ENCODE peak calls at places on chromosomes 11 and 22, in six cellular contexts. P, A, C, K, B and R are unnamed samples.

GRCh38 chr22:29726512-29727247 is 6.9 kb downstream of the CABP7 start:
- DNase-seq in B (peak; percentile 26), K (no peak), P (no peak), A (no peak), C (peak; percentile 7), R (no peak)

GRCh38 chr11:68831124-68831523 is 10.6 kb downstream of the CPT1A start:
- DNase-seq in A (peak; percentile 71), K (no peak), B (no peak), P (no peak), C (no peak), R (no peak)

GRCh38 chr11:101279728-101280127 is 150.1 kb upstream of the PGR start:
- DNase-seq in K (no peak), P (no peak), A (no peak), C (no peak), B (no peak), R (no peak)

GRCh38 chr22:19610518-19611253 is 86.5 kb upstream of the CLDN5 start:
- DNase-seq in P (no peak), B (no peak), C (no peak), A (no peak), K (peak; percentile 48), R (no peak)

GRCh38 chr22:44452531-44453420 is 45.3 kb downstream of the RTL6 start:
- DNase-seq in C (no peak), K (no peak), A (no peak), P (no peak), B (no peak), R (no peak)

GRCh38 chr11:2582958-2583604 is 116.7 kb downstream of the KCNQ1OT1 start:
- DNase-seq in K (no peak), B (peak; percentile 0), C (no peak), A (no peak), P (no peak), R (no peak)

GRCh38 chr22:43094085-43094484 is 4.9 kb upstream of the TTLL1 start:
- DNase-seq in C (no peak), A (no peak), B (peak; percentile 61), P (no peak), K (no peak), R (no peak)

GRCh38 chr22:46030241-46030880 is 53.4 kb upstream of the WNT7B start:
- DNase-seq in P (no peak), A (no peak), C (no peak), K (no peak), B (no peak), R (no peak)

GRCh38 chr11:84384637-84385227 is 1098.6 kb upstream of the CCDC90B start:
- DNase-seq in A (peak; percentile 13), C (peak; percentile 45), B (peak; percentile 6), K (peak; percentile 23), P (peak; percentile 29), R (peak; percentile 6)

GRCh38 chr11:95919514-95919913 is 4.4 kb downstream of the MTMR2 start:
- DNase-seq in C (no peak), K (no peak), P (no peak), A (no peak), B (no peak), R (no peak)

GRCh38 chr11:133906746-133907145 is 50.0 kb downstream of the IGSF9B start:
- DNase-seq in P (no peak), B (no peak), A (no peak), C (no peak), K (no peak), R (no peak)

GRCh38 chr11:69891421-69892236 is 72.4 kb upstream of the FGF3 start:
- DNase-seq in B (no peak), A (no peak), C (peak; percentile 16), K (no peak), P (peak; percentile 24), R (peak; percentile 28)

GRCh38 chr22:36101756-36102155 is 58.8 kb downstream of the APOL3 start:
- DNase-seq in A (no peak), C (no peak), K (no peak), P (no peak), B (no peak), R (no peak)

GRCh38 chr22:42188808-42189447 is 58.3 kb upstream of the CYP2D6 start:
- DNase-seq in B (peak; percentile 31), K (no peak), C (peak; percentile 65), P (no peak), A (no peak), R (no peak)

GRCh38 chr11:95715777-95716241 is 73.8 kb downstream of the FAM76B start:
- DNase-seq in C (peak; percentile 24), A (no peak), P (peak; percentile 80), B (peak; percentile 80), K (peak; percentile 13), R (no peak)

GRCh38 chr11:66835762-66836405 is 7.4 kb upstream of the RCE1 start:
- DNase-seq in B (no peak), P (no peak), C (peak; percentile 67), K (no peak), A (no peak), R (no peak)

GRCh38 chr11:72222106-72222891 is 2.3 kb upstream of the INPPL1 start:
- DNase-seq in K (no peak), B (no peak), A (no peak), C (no peak), P (no peak), R (no peak)

GRCh38 chr11:120863359-120863758 is 160.5 kb upstream of the TBCEL start:
- DNase-seq in A (no peak), B (peak; percentile 20), P (no peak), K (no peak), C (peak; percentile 12), R (no peak)